ENCODE peak calls at places on chromosomes 5 and 9, in five cellular contexts. One of them, this sample, is unnamed.

GRCh38 chr5:151742870-151743294 is 15.5 kb downstream of the ATOX1 start:
- DNase-seq in AG04450: peak; percentile 41
- DNase-seq in sigmoid colon: peak; percentile 76
- DNase-seq in GM23338: peak; percentile 89
- DNase-seq in aorta: peak; percentile 65
- DNase-seq in this sample: no peak

GRCh38 chr5:160513485-160513884 is 91.8 kb downstream of the PTTG1 start:
- DNase-seq in AG04450: no peak
- DNase-seq in sigmoid colon: no peak
- DNase-seq in GM23338: no peak
- DNase-seq in aorta: no peak
- DNase-seq in this sample: no peak

GRCh38 chr9:129919836-129920235 is 84.6 kb downstream of the USP20 start:
- DNase-seq in AG04450: no peak
- DNase-seq in sigmoid colon: no peak
- DNase-seq in GM23338: no peak
- DNase-seq in aorta: no peak
- DNase-seq in this sample: no peak

GRCh38 chr9:124004608-124005007 is 7.0 kb upstream of the LHX2 start:
- DNase-seq in AG04450: no peak
- DNase-seq in sigmoid colon: no peak
- DNase-seq in GM23338: no peak
- DNase-seq in aorta: no peak
- DNase-seq in this sample: no peak

GRCh38 chr9:89183146-89183545 is 4.5 kb upstream of the SHC3 start:
- DNase-seq in AG04450: no peak
- DNase-seq in sigmoid colon: no peak
- DNase-seq in GM23338: no peak
- DNase-seq in aorta: no peak
- DNase-seq in this sample: no peak

GRCh38 chr5:153630546-153630945 is 140.1 kb downstream of the GRIA1 start:
- DNase-seq in AG04450: no peak
- DNase-seq in sigmoid colon: no peak
- DNase-seq in GM23338: no peak
- DNase-seq in aorta: no peak
- DNase-seq in this sample: no peak

GRCh38 chr5:163565931-163566608 is 60.7 kb downstream of the MAT2B start:
- DNase-seq in AG04450: no peak
- DNase-seq in sigmoid colon: no peak
- DNase-seq in GM23338: peak; percentile 82
- DNase-seq in aorta: no peak
- DNase-seq in this sample: no peak

GRCh38 chr9:27572918-27573698 is at the start of gene C9orf72:
- DNase-seq in AG04450: no peak
- DNase-seq in sigmoid colon: peak; percentile 89
- DNase-seq in GM23338: peak; percentile 72
- DNase-seq in aorta: peak; percentile 87
- DNase-seq in this sample: peak; percentile 91

GRCh38 chr5:10704949-10705621 is 55.9 kb downstream of the DAP start:
- DNase-seq in AG04450: peak; percentile 59
- DNase-seq in sigmoid colon: no peak
- DNase-seq in GM23338: no peak
- DNase-seq in aorta: no peak
- DNase-seq in this sample: no peak

GRCh38 chr9:133130721-133131244 is 9.7 kb upstream of the RALGDS start:
- DNase-seq in AG04450: no peak
- DNase-seq in sigmoid colon: no peak
- DNase-seq in GM23338: no peak
- DNase-seq in aorta: no peak
- DNase-seq in this sample: no peak

GRCh38 chr5:109936091-109936490 is 246.4 kb downstream of the MAN2A1 start:
- DNase-seq in AG04450: no peak
- DNase-seq in sigmoid colon: no peak
- DNase-seq in GM23338: no peak
- DNase-seq in aorta: no peak
- DNase-seq in this sample: no peak

GRCh38 chr9:77953590-77953989 is 78.0 kb downstream of the GNAQ start:
- DNase-seq in AG04450: no peak
- DNase-seq in sigmoid colon: no peak
- DNase-seq in GM23338: no peak
- DNase-seq in aorta: no peak
- DNase-seq in this sample: no peak
- H3K27ac ChIP-seq in AG04450: no peak overlapping the region
- H3K27ac ChIP-seq in sigmoid colon: peak overlapping the region; percentile 39
- H3K27ac ChIP-seq in GM23338: no peak overlapping the region
- H3K27ac ChIP-seq in aorta: no peak overlapping the region
- H3K27ac ChIP-seq in this sample: peak overlapping the region; percentile 14

GRCh38 chr5:127009784-127010183 is 20.6 kb downstream of the MARCHF3 start:
- DNase-seq in AG04450: no peak
- DNase-seq in sigmoid colon: no peak
- DNase-seq in GM23338: no peak
- DNase-seq in aorta: no peak
- DNase-seq in this sample: no peak

GRCh38 chr5:127008300-127008975 is 21.9 kb downstream of the MARCHF3 start:
- DNase-seq in AG04450: no peak
- DNase-seq in sigmoid colon: no peak
- DNase-seq in GM23338: no peak
- DNase-seq in aorta: no peak
- DNase-seq in this sample: no peak

GRCh38 chr5:127011151-127011550 is 19.2 kb downstream of the MARCHF3 start:
- DNase-seq in AG04450: peak; percentile 70
- DNase-seq in sigmoid colon: no peak
- DNase-seq in GM23338: no peak
- DNase-seq in aorta: no peak
- DNase-seq in this sample: no peak

GRCh38 chr5:127011961-127012644 is 18.3 kb downstream of the MARCHF3 start:
- DNase-seq in AG04450: no peak
- DNase-seq in sigmoid colon: no peak
- DNase-seq in GM23338: no peak
- DNase-seq in aorta: no peak
- DNase-seq in this sample: no peak

GRCh38 chr5:127010362-127010761 is 20.0 kb downstream of the MARCHF3 start:
- DNase-seq in AG04450: no peak
- DNase-seq in sigmoid colon: no peak
- DNase-seq in GM23338: no peak
- DNase-seq in aorta: no peak
- DNase-seq in this sample: no peak
- H3K27ac ChIP-seq in AG04450: no peak overlapping the region
- H3K27ac ChIP-seq in sigmoid colon: no peak overlapping the region
- H3K27ac ChIP-seq in GM23338: no peak overlapping the region
- H3K27ac ChIP-seq in aorta: no peak overlapping the region
- H3K27ac ChIP-seq in this sample: no peak overlapping the region

DNA sequence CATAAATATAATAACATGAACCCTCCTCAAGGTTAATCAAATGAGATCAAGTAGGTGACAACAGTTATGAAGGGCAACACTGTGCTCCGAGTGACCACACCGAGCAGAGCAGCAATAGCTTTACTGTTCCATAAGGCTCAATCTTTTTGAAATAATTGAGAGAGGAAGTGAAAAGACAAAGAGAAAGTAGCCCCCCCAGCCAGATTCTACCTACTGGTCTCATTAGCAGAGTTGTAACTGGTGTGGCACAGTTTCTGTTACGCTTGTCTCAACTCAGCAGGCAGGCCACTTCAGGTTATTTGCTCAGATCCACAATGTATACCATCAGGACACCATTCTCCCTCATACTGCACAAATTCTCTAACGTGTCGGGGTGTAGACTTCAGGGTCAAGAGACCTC is 14.0 kb downstream of the PRUNE2 start:
- DNase-seq in AG04450: no peak
- DNase-seq in sigmoid colon: no peak
- DNase-seq in GM23338: no peak
- DNase-seq in aorta: no peak
- DNase-seq in this sample: no peak
- H3K27ac ChIP-seq in AG04450: no peak overlapping the region
- H3K27ac ChIP-seq in sigmoid colon: peak overlapping the region; percentile 87
- H3K27ac ChIP-seq in GM23338: no peak overlapping the region
- H3K27ac ChIP-seq in aorta: peak overlapping the region; percentile 54
- H3K27ac ChIP-seq in this sample: peak overlapping the region; percentile 11

GRCh38 chr9:22041329-22041728 is 32.2 kb upstream of the CDKN2B start:
- DNase-seq in AG04450: no peak
- DNase-seq in sigmoid colon: no peak
- DNase-seq in GM23338: no peak
- DNase-seq in aorta: no peak
- DNase-seq in this sample: no peak
- H3K27ac ChIP-seq in AG04450: no peak overlapping the region
- H3K27ac ChIP-seq in sigmoid colon: no peak overlapping the region
- H3K27ac ChIP-seq in GM23338: no peak overlapping the region
- H3K27ac ChIP-seq in aorta: no peak overlapping the region
- H3K27ac ChIP-seq in this sample: no peak overlapping the region

DNA sequence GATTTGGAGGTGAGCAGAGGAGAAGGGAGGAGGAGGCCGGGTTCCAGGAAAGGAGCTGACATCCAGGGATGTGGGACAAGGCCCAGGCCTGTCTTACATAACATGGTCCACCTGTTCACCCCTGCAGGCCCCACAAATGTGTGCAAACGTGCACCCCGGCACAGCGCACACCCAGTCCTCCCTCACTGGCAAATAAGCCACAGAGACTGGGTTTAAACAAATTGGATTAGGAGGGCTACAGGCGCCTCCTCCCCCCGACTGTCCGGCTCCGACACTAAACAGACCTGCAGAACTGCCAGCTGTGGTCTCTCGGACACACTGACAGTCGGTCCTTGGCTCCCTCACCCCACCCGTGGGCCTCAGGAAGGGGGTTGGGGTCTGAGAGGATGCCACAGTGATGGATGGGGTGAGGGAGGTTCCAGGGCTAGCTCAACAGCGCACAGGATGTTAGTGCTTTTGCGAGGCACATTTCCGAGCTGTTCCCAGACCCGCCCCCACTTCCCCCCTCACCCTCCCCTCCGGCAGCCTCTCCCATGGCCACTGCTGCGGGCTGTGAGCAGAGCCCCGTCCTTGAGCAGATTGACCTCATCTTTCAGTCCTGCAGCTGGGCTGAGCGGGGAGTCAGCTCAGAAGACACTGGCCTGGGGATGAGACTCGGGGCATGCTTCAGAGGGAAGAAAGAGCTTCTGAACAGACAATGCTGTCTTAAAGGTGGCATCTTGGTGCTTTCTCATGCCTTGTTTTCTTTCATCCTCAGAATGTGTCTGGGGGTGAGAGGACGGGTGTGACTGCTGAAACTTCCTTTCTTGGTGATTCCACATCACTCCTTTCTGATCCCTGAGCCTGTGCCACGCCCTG is 43.6 kb upstream of the IL17B start:
- DNase-seq in AG04450: peak; percentile 95
- DNase-seq in sigmoid colon: peak; percentile 97
- DNase-seq in GM23338: peak; percentile 64
- DNase-seq in aorta: no peak
- DNase-seq in this sample: no peak
- H3K27ac ChIP-seq in AG04450: peak overlapping the region; percentile 95
- H3K27ac ChIP-seq in sigmoid colon: peak overlapping the region; percentile 96
- H3K27ac ChIP-seq in GM23338: peak overlapping the region; percentile 70
- H3K27ac ChIP-seq in aorta: peak overlapping the region; percentile 64
- H3K27ac ChIP-seq in this sample: peak overlapping the region; percentile 95

DNA sequence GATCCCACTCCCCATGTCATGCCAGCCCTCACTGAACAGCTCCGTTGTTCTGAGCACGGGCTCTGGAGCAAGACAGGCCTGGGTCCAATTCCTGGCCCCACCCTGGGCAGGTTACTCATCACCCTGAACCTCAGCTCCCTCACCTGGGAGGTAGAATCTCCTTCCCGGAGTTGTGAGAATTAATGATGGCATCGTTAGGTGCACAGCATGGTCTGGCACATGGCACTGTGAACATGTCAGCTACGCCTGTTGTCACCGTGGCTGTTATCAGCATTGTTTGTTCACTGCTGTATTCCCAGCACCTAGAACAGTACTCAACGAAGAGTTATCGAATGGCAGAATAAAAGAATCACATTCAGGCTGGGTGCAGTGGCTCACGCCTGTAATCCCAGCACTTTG is 43.0 kb downstream of the LRSAM1 start:
- DNase-seq in AG04450: no peak
- DNase-seq in sigmoid colon: no peak
- DNase-seq in GM23338: no peak
- DNase-seq in aorta: no peak
- DNase-seq in this sample: no peak
- H3K27ac ChIP-seq in AG04450: no peak overlapping the region
- H3K27ac ChIP-seq in sigmoid colon: no peak overlapping the region
- H3K27ac ChIP-seq in GM23338: no peak overlapping the region
- H3K27ac ChIP-seq in aorta: peak overlapping the region; percentile 35
- H3K27ac ChIP-seq in this sample: peak overlapping the region; percentile 86